ENCODE peak calls at places on chromosomes 5 and 9, in five cellular contexts. P is Panc1, M is left ventricle myocardium inferior, B is heart right ventricle, G is esophagus muscularis mucosa. Q is an unnamed sample.

GRCh38 chr5:119478781-119479180 is 26.5 kb downstream of the HSD17B4 start:
- DNase-seq in M (no peak), G (no peak), P (no peak), B (no peak), Q (no peak)

GRCh38 chr5:27474395-27474794 is 436.0 kb upstream of the CDH9 start:
- DNase-seq in M (no peak), G (no peak), P (no peak), B (no peak), Q (no peak)

GRCh38 chr9:7228786-7229185 is 471.0 kb downstream of the KDM4C start:
- DNase-seq in M (no peak), P (no peak), B (no peak), G (peak; percentile 77), Q (no peak)

GRCh38 chr5:38921174-38921573 is 75.4 kb downstream of the OSMR start:
- DNase-seq in M (no peak), P (no peak), B (no peak), G (no peak), Q (no peak)

GRCh38 chr5:134110382-134110781 is 4.1 kb upstream of the TCF7 start:
- DNase-seq in M (no peak), B (no peak), G (no peak), P (no peak), Q (no peak)

GRCh38 chr9:133103183-133103986 is 17.7 kb downstream of the RALGDS start:
- DNase-seq in P (peak; percentile 33), B (peak; percentile 61), G (no peak), M (peak; percentile 70), Q (peak; percentile 51)

GRCh38 chr5:19986036-19986619 is 1.9 kb downstream of the CDH18 start:
- DNase-seq in G (no peak), B (no peak), M (no peak), P (no peak), Q (no peak)

GRCh38 chr9:82495884-82496777 is 507.6 kb downstream of the SPATA31D1 start:
- DNase-seq in P (no peak), M (peak; percentile 15), G (no peak), B (peak; percentile 22), Q (no peak)

GRCh38 chr9:34989946-34990635 is 546 bp downstream of the DNAJB5 start:
- DNase-seq in G (no peak), M (peak; percentile 62), B (peak; percentile 72), P (no peak), Q (peak; percentile 38)

GRCh38 chr9:98998441-98999151 is 54.9 kb downstream of the COL15A1 start:
- DNase-seq in B (peak; percentile 91), G (no peak), P (no peak), M (peak; percentile 89), Q (peak; percentile 65)

GRCh38 chr5:149011731-149012130 is 51.1 kb downstream of the SH3TC2 start:
- DNase-seq in P (no peak), M (no peak), G (no peak), B (no peak), Q (no peak)

GRCh38 chr5:158084292-158084691 is 225.3 kb upstream of the CLINT1 start:
- DNase-seq in B (no peak), G (no peak), M (no peak), P (no peak), Q (no peak)

GRCh38 chr9:20624201-20625002 is 2.1 kb upstream of the MLLT3 start:
- DNase-seq in G (no peak), B (peak; percentile 66), M (peak; percentile 22), P (peak; percentile 15), Q (no peak)
- H3K27ac ChIP-seq in G (peak overlapping the region; percentile 91), B (peak overlapping the region; percentile 84), M (peak overlapping the region; percentile 95), P (no peak overlapping the region), Q (peak overlapping the region; percentile 92)

GRCh38 chr5:74355041-74355440 is 285.5 kb downstream of the ENC1 start:
- DNase-seq in P (no peak), M (no peak), G (no peak), B (no peak), Q (no peak)
- TF ChIP-seq CTCF in P (no peak), M (no peak), G (no peak), B (no peak), Q (no peak)

GRCh38 chr9:78544260-78544659 is 247.3 kb downstream of the PSAT1 start:
- DNase-seq in M (no peak), B (no peak), P (no peak), G (no peak), Q (no peak)

GRCh38 chr9:78548666-78549065 is 251.7 kb downstream of the PSAT1 start:
- DNase-seq in M (no peak), G (no peak), P (no peak), B (no peak), Q (no peak)

GRCh38 chr9:78552802-78553201 is 255.9 kb downstream of the PSAT1 start:
- DNase-seq in B (no peak), M (no peak), G (no peak), P (no peak), Q (no peak)

DNA sequence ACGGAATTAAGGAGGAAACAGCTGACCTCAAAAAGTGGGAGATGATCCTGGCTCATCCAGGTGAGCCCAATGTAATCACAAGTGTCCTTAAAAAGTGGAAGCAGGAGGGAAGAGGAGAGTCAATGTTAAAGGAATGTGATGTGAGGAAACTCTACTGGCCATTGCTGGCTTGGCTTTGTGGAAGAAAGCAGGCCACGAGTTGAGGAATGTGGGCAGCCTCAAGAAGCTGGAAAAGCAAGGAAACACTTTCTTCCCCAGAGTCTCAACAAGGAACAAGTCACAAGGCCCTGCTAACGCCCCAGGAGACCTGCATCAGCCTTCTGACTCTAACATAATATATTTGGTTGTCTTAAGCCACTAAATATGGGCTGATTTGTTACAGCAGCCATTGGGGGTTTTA is 252.8 kb downstream of the PSAT1 start:
- DNase-seq in B (no peak), M (no peak), P (no peak), G (no peak), Q (no peak)
- H3K27me3 ChIP-seq in B (peaks cover 9% of the 10 kb centered on the region), M (no peaks in the 10 kb centered on the region), P (no peaks in the 10 kb centered on the region), G (no peaks in the 10 kb centered on the region), Q (no peaks in the 10 kb centered on the region)

DNA sequence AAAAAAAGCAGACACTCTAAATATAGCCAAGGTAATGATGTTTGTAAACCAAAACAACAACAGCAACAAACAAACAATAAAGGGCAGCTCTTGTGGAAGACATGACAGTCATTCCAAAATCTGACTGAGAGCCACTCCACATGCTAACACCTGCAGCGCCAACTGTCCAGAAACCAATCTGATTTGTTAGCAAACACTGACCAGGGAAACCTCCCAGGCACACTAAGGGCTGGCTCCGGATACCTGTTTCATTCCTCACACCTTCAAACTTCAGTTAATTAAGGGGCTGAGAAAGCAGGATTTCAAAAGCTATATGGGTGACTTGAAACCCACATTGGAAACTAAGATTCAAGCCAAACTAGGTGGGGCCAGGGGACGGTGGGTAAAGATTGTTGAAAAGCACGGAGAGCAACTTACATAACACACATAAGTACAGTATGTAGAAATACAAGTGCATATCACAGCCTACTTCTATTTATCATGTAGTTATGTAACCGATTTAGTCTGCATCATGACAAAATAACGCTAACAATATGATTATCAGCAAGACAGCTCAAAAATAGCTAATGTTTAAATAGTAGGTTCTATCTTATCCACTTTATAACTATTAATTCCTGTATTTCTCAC is 203.6 kb downstream of the SEMA5A start:
- DNase-seq in M (no peak), G (no peak), P (no peak), B (no peak), Q (no peak)
- H3K27ac ChIP-seq in M (no peak overlapping the region), G (no peak overlapping the region), P (no peak overlapping the region), B (no peak overlapping the region), Q (no peak overlapping the region)

GRCh38 chr9:88892729-88893128 is 98.5 kb upstream of the S1PR3 start:
- DNase-seq in P (no peak), B (no peak), M (no peak), G (no peak), Q (no peak)

GRCh38 chr9:88891015-88891414 is 100.3 kb upstream of the S1PR3 start:
- DNase-seq in M (no peak), B (no peak), P (no peak), G (no peak), Q (no peak)

GRCh38 chr9:88889386-88889785 is 101.9 kb upstream of the S1PR3 start:
- DNase-seq in M (no peak), G (no peak), B (no peak), P (no peak), Q (no peak)

GRCh38 chr9:88890546-88890945 is 100.7 kb upstream of the S1PR3 start:
- DNase-seq in P (no peak), G (no peak), M (no peak), B (no peak), Q (no peak)
- TF ChIP-seq CTCF in P (no peak), G (no peak), M (no peak), B (no peak), Q (no peak)

GRCh38 chr9:120323125-120323524 is 256.8 kb downstream of the CDK5RAP2 start:
- DNase-seq in P (no peak), M (no peak), G (peak; percentile 50), B (no peak), Q (no peak)
- H3K27me3 ChIP-seq in P (no peaks in the 10 kb centered on the region), M (peaks cover 7% of the 10 kb centered on the region), G (no peaks in the 10 kb centered on the region), B (peaks cover 5% of the 10 kb centered on the region), Q (no peaks in the 10 kb centered on the region)

GRCh38 chr9:4558599-4558998 is 68.3 kb downstream of the SLC1A1 start:
- DNase-seq in M (no peak), B (peak; percentile 11), P (no peak), G (no peak), Q (no peak)

GRCh38 chr9:4555251-4555650 is 65.0 kb downstream of the SLC1A1 start:
- DNase-seq in B (peak; percentile 62), M (no peak), G (no peak), P (no peak), Q (no peak)

GRCh38 chr9:4549751-4550295 is 59.6 kb downstream of the SLC1A1 start:
- DNase-seq in M (no peak), P (no peak), G (no peak), B (no peak), Q (no peak)

GRCh38 chr9:4550777-4551476 is 60.7 kb downstream of the SLC1A1 start:
- DNase-seq in M (no peak), B (no peak), P (no peak), G (no peak), Q (no peak)

DNA sequence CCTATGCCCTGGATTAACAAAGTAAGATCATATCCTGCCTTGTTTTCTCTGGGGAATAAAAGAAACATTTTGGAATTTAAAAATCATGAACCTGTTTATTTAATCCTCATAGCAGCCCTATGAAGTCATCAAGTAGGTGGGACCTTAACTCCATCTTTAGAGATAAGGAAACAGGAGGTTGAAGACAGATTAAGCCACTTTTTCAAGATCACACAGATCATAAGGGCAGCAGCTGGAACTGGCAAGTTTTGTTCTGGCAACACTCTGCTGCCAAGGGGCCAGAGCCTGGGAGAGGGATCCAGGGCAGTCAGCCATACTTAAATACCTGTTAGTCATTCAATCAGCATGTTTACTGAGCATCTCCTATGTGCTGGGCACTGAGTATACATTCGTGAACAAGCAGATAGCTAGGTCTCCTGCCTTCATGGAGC is 63.7 kb downstream of the SLC1A1 start:
- DNase-seq in M (no peak), P (no peak), B (no peak), G (no peak), Q (no peak)
- H3K27ac ChIP-seq in M (peak overlapping the region; percentile 86), P (no peak overlapping the region), B (peak overlapping the region; percentile 32), G (peak overlapping the region; percentile 1), Q (no peak overlapping the region)